ENCODE peak calls at places on chromosomes 2 and 18, in six cellular contexts. E, S, Z, G, J and M are unnamed samples.

GRCh38 chr2:9984217-9984739 is 32.8 kb downstream of the GRHL1 start:
- DNase-seq in E (no peak), J (no peak), S (peak), G (no peak), Z (peak), M (no peak)

GRCh38 chr2:178246696-178247095 is 52.4 kb downstream of the OSBPL6 start:
- DNase-seq in G (no peak), S (no peak), E (no peak), J (no peak), Z (no peak), M (no peak)

GRCh38 chr18:5059540-5060032 is 137.5 kb downstream of the AKAIN1 start:
- DNase-seq in E (no peak), Z (no peak), G (no peak), J (no peak), S (no peak), M (no peak)

GRCh38 chr2:119659601-119660342 is 19.2 kb upstream of the TMEM177 start:
- DNase-seq in S (peak), G (peak), J (no peak), Z (peak), E (no peak), M (no peak)

GRCh38 chr18:8045160-8045885 is 478.2 kb downstream of the PTPRM start:
- DNase-seq in S (no peak), G (no peak), E (no peak), J (no peak), Z (peak), M (no peak)

GRCh38 chr2:73714091-73714490 is 23.1 kb downstream of the TPRKB start:
- DNase-seq in G (no peak), Z (no peak), E (no peak), S (no peak), J (no peak), M (no peak)

GRCh38 chr2:145797692-145798091 is 1277.8 kb upstream of the ZEB2 start:
- DNase-seq in G (no peak), J (no peak), E (no peak), S (no peak), Z (no peak), M (no peak)

GRCh38 chr18:77019641-77020040 is 112.9 kb downstream of the MBP start:
- DNase-seq in J (no peak), Z (no peak), E (no peak), S (no peak), G (no peak), M (no peak)

GRCh38 chr2:3309496-3310355 is 67.9 kb downstream of the EIPR1 start:
- DNase-seq in E (peak), Z (no peak), S (no peak), G (no peak), J (no peak), M (peak)

GRCh38 chr2:108602422-108602821 is 68.2 kb downstream of the LIMS1 start:
- DNase-seq in J (no peak), G (no peak), S (no peak), E (no peak), Z (no peak), M (no peak)

GRCh38 chr2:197309369-197310231 is 980 bp downstream of the ANKRD44 start:
- DNase-seq in Z (no peak), S (peak), E (peak), J (peak), G (peak), M (peak)

GRCh38 chr2:71592181-71592711 is 138.9 kb downstream of the DYSF start:
- DNase-seq in G (peak), S (no peak), E (no peak), Z (no peak), J (no peak), M (no peak)

GRCh38 chr2:26477911-26478253 is at the start of gene OTOF:
- DNase-seq in E (peak), G (no peak), S (no peak), Z (no peak), J (no peak), M (no peak)

GRCh38 chr18:28476302-28476701 is 299.4 kb upstream of the CDH2 start:
- DNase-seq in E (no peak), J (no peak), G (no peak), S (no peak), Z (no peak), M (no peak)

GRCh38 chr2:67876176-67876575 is 186.6 kb downstream of the C1D start:
- DNase-seq in E (no peak), J (no peak), S (no peak), G (no peak), Z (no peak), M (no peak)

GRCh38 chr2:66334237-66335054 is 100.5 kb upstream of the MEIS1 start:
- DNase-seq in E (no peak), G (no peak), J (no peak), Z (peak), S (peak), M (no peak)

GRCh38 chr2:182758379-182758778 is 42.3 kb downstream of the DNAJC10 start:
- DNase-seq in E (no peak), Z (no peak), G (no peak), S (no peak), J (no peak), M (no peak)

GRCh38 chr2:85255456-85255812 is 72.4 kb downstream of the TGOLN2 start:
- DNase-seq in Z (no peak), G (no peak), S (peak), J (no peak), E (no peak), M (no peak)

GRCh38 chr2:49351531-49351930 is 197.2 kb upstream of the FSHR start:
- DNase-seq in S (no peak), J (no peak), G (no peak), E (no peak), Z (no peak), M (no peak)